ENCODE peak calls at places on chromosome 3, in seven cellular contexts. A is NCI-H2081; S is mucosa of gallbladder; V is Calu3; E is CD8-positive, alpha-beta memory T cell; G is left colon; M is nephron progenitor cell. N is an unnamed sample.

GRCh38 chr3:126130981-126131750 is 47.2 kb upstream of the SLC41A3 start:
- DNase-seq in A (no peak), S (no peak), V (no peak), E (no peak), G (no peak), M (no peak), N (peak)

GRCh38 chr3:24086597-24087369 is 141.7 kb downstream of the NR1D2 start:
- DNase-seq in A (peak), S (no peak), V (no peak), E (no peak), G (no peak), M (no peak), N (no peak)

GRCh38 chr3:102460579-102460978 is 25.8 kb downstream of the ZPLD1 start:
- DNase-seq in A (no peak), S (no peak), V (no peak), E (no peak), G (no peak), M (no peak), N (no peak)

GRCh38 chr3:11629716-11630115 is 14.0 kb downstream of the VGLL4 start:
- DNase-seq in A (no peak), S (no peak), V (no peak), E (no peak), G (no peak), M (no peak), N (no peak)

GRCh38 chr3:129211772-129212171 is 28.1 kb upstream of the CNBP start:
- DNase-seq in A (peak), S (peak), V (peak), E (no peak), G (peak), M (no peak), N (peak)

GRCh38 chr3:71510485-71510884 is 73.0 kb downstream of the FOXP1 start:
- DNase-seq in A (no peak), S (no peak), V (no peak), E (no peak), G (no peak), M (no peak), N (no peak)

GRCh38 chr3:58691997-58692396 is 25.4 kb upstream of the FAM3D start:
- DNase-seq in A (no peak), S (no peak), V (no peak), E (no peak), G (no peak), M (no peak), N (no peak)

GRCh38 chr3:94070341-94070911 is 7.6 kb downstream of the NSUN3 start:
- DNase-seq in A (no peak), S (no peak), V (no peak), E (no peak), G (no peak), M (no peak), N (no peak)

GRCh38 chr3:12416731-12417130 is 67.5 kb upstream of the TSEN2 start:
- DNase-seq in A (no peak), S (no peak), V (no peak), E (no peak), G (no peak), M (no peak), N (no peak)

GRCh38 chr3:134313839-134314587 is 60.2 kb downstream of the AMOTL2 start:
- DNase-seq in A (no peak), S (no peak), V (no peak), E (no peak), G (no peak), M (no peak), N (no peak)

N was measured in body of pancreas.